ENCODE peak calls at places on chromosome 14, in nine cellular contexts. O is right lobe of liver, G is right atrium auricular region, J is fibroblast of lung, P is GM12865, D is Calu3, L is Panc1, B is WTC11, U is AG09319. R is an unnamed sample.
A peak's percentile ranks its signal among the peaks of the same experiment; 100 is the strongest.

GRCh38 chr14:68401855-68402254 is 391.0 kb downstream of the ZFP36L1 start:
- DNase-seq in O (no peak), G (no peak), J (no peak), P (peak; percentile 95), D (no peak), L (no peak), B (no peak), U (no peak), R (no peak)

GRCh38 chr14:68884031-68885030 is 91.5 kb upstream of the ZFP36L1 start:
- DNase-seq in O (peak; percentile 88), G (no peak), J (peak; percentile 95), P (peak; percentile 13), D (no peak), L (peak; percentile 12), B (no peak), U (peak; percentile 73), R (peak; percentile 95)

GRCh38 chr14:102778616-102779351 is 1.5 kb downstream of the TRAF3 start:
- DNase-seq in O (no peak), G (no peak), J (peak; percentile 44), P (no peak), D (no peak), L (no peak), B (no peak), U (no peak), R (no peak)

GRCh38 chr14:36591482-36591881 is 9.1 kb upstream of the NKX2-8 start:
- DNase-seq in O (no peak), G (no peak), J (no peak), P (no peak), D (no peak), L (no peak), B (no peak), U (no peak), R (no peak)

GRCh38 chr14:47194051-47194450 is 481.4 kb downstream of the MDGA2 start:
- DNase-seq in O (no peak), G (no peak), J (peak; percentile 70), P (no peak), D (no peak), L (no peak), B (no peak), U (no peak), R (no peak)

GRCh38 chr14:58572092-58572853 is 65.5 kb upstream of the DACT1 start:
- DNase-seq in O (no peak), G (no peak), J (peak; percentile 72), P (no peak), D (no peak), L (no peak), B (no peak), U (no peak), R (no peak)

GRCh38 chr14:45198551-45198950 is 54.5 kb downstream of the MIS18BP1 start:
- DNase-seq in O (no peak), G (no peak), J (peak; percentile 96), P (no peak), D (no peak), L (no peak), B (no peak), U (no peak), R (peak; percentile 69)

GRCh38 chr14:102185360-102185759 is 45.7 kb downstream of the WDR20 start:
- DNase-seq in O (no peak), G (no peak), J (no peak), P (no peak), D (no peak), L (no peak), B (no peak), U (no peak), R (no peak)

GRCh38 chr14:56115471-56115870 is 2.7 kb upstream of the PELI2 start:
- DNase-seq in O (no peak), G (no peak), J (no peak), P (no peak), D (no peak), L (no peak), B (no peak), U (no peak), R (no peak)

GRCh38 chr14:21780429-21781084 is 106.9 kb upstream of the OR4E1 start:
- DNase-seq in O (no peak), G (no peak), J (no peak), P (no peak), D (no peak), L (no peak), B (no peak), U (no peak), R (no peak)

GRCh38 chr14:92676031-92676430 is 72.4 kb downstream of the LGMN start:
- DNase-seq in O (no peak), G (no peak), J (no peak), P (peak; percentile 36), D (no peak), L (no peak), B (no peak), U (no peak), R (no peak)

GRCh38 chr14:42174357-42174756 is 567.7 kb downstream of the LRFN5 start:
- DNase-seq in O (no peak), G (no peak), J (no peak), P (no peak), D (no peak), L (no peak), B (no peak), U (no peak), R (no peak)

GRCh38 chr14:78700236-78700635 is 530.1 kb downstream of the NRXN3 start:
- DNase-seq in O (no peak), G (no peak), J (no peak), P (no peak), D (no peak), L (no peak), B (no peak), U (no peak), R (peak; percentile 5)

GRCh38 chr14:104895207-104895785 is 29.4 kb upstream of the PLD4 start:
- DNase-seq in O (peak; percentile 38), G (no peak), J (no peak), P (peak; percentile 0), D (no peak), L (no peak), B (no peak), U (no peak), R (no peak)
- TF ChIP-seq CTCF in O (no peak), G (no peak), J (no peak), P (no peak), D (no peak), L (no peak), B (no peak), U (no peak), R (no peak)

GRCh38 chr14:61713724-61714437 is 18.6 kb downstream of the HIF1A start:
- DNase-seq in O (no peak), G (no peak), J (no peak), P (no peak), D (no peak), L (no peak), B (no peak), U (no peak), R (no peak)
- TF ChIP-seq CTCF in O (no peak), G (no peak), J (no peak), P (no peak), D (no peak), L (no peak), B (no peak), U (no peak), R (no peak)

GRCh38 chr14:61219256-61219655 is 61.9 kb downstream of the TMEM30B start:
- DNase-seq in O (no peak), G (no peak), J (no peak), P (no peak), D (no peak), L (no peak), B (no peak), U (no peak), R (no peak)

GRCh38 chr14:61219673-61220072 is 61.5 kb downstream of the TMEM30B start:
- DNase-seq in O (no peak), G (no peak), J (no peak), P (no peak), D (no peak), L (no peak), B (no peak), U (no peak), R (peak; percentile 8)

GRCh38 chr14:61222388-61222787 is 58.8 kb downstream of the TMEM30B start:
- DNase-seq in O (no peak), G (no peak), J (no peak), P (no peak), D (no peak), L (no peak), B (no peak), U (no peak), R (no peak)

GRCh38 chr14:61223552-61223951 is 57.6 kb downstream of the TMEM30B start:
- DNase-seq in O (no peak), G (no peak), J (no peak), P (no peak), D (no peak), L (no peak), B (no peak), U (no peak), R (no peak)

GRCh38 chr14:61221906-61222305 is 59.2 kb downstream of the TMEM30B start:
- DNase-seq in O (no peak), G (no peak), J (no peak), P (no peak), D (peak; percentile 3), L (no peak), B (no peak), U (no peak), R (no peak)
- TF ChIP-seq CTCF in O (no peak), G (no peak), J (no peak), P (no peak), D (no peak), L (no peak), B (no peak), U (no peak), R (no peak)

GRCh38 chr14:32825058-32825457 is 113.6 kb upstream of the NPAS3 start:
- DNase-seq in O (no peak), G (no peak), J (no peak), P (no peak), D (no peak), L (no peak), B (no peak), U (no peak), R (no peak)

GRCh38 chr14:32820686-32821085 is 118.0 kb upstream of the NPAS3 start:
- DNase-seq in O (no peak), G (no peak), J (no peak), P (no peak), D (no peak), L (no peak), B (no peak), U (no peak), R (no peak)

GRCh38 chr14:32821989-32822653 is 116.6 kb upstream of the NPAS3 start:
- DNase-seq in O (no peak), G (no peak), J (peak; percentile 10), P (no peak), D (no peak), L (no peak), B (no peak), U (peak; percentile 42), R (peak; percentile 24)

GRCh38 chr14:32824195-32824594 is 114.5 kb upstream of the NPAS3 start:
- DNase-seq in O (no peak), G (no peak), J (no peak), P (no peak), D (no peak), L (no peak), B (no peak), U (no peak), R (no peak)

DNA sequence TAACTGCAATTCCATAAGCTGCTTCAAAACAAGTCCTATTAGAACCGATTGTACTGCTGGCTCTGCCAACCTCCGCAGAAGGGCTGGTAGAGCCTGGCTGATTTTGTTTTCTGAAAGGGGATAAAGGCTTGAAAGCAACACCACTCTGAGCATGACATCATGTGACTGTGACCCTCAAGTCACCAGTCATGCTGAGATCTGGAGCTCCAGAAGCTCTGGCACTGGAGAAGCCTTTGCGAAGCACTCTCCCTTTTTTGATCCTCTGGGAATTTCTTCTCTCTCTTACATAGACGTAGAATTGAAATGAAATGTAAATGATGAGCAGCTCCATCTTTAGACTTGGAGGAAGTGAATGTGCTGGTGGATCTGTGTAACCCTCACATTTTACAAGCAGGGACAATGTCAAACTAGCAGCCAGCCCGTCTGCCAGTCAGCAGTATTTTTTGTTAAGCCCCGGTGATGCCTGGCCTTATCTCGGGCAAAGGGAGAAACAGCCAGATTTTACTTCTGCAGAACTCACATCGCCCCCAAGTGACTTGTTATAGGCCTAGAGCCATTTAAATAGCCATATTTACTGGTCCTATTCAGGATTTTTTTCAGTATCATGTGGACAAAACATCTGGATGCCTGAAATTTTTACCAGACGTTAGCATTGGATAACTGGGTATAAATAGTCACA is 112.1 kb upstream of the NPAS3 start:
- DNase-seq in O (no peak), G (no peak), J (peak; percentile 36), P (peak; percentile 0), D (no peak), L (no peak), B (peak; percentile 17), U (no peak), R (no peak)
- TF ChIP-seq CTCF in O (peak; percentile 10), G (peak; percentile 50), J (peak; percentile 47), P (no peak), D (no peak), L (no peak), B (no peak), U (peak; percentile 9), R (no peak)